ENCODE peak calls at places on chromosomes 6 and 20, in nine cellular contexts. L is mammary epithelial cell, F is left ventricle myocardium inferior, E is OCI-LY7, Z is GM10248, Y is sigmoid colon, I is uterus, M is pancreas, K is choroid plexus epithelial cell. T is an unnamed sample.

GRCh38 chr20:20003088-20003954 is 13.8 kb upstream of the NAA20 start:
- DNase-seq in L (peak; percentile 56), F (no peak), E (no peak), Z (peak; percentile 29), Y (peak; percentile 82), I (peak; percentile 66), M (no peak), K (peak; percentile 80), T (no peak)

GRCh38 chr20:49586967-49587587 is 19.1 kb upstream of the PTGIS start:
- DNase-seq in L (no peak), F (no peak), E (no peak), Z (no peak), Y (no peak), I (peak; percentile 81), M (no peak), K (peak; percentile 37), T (no peak)

GRCh38 chr20:38447251-38447661 is 12.1 kb upstream of the SNHG17 start:
- DNase-seq in L (no peak), F (no peak), E (no peak), Z (no peak), Y (no peak), I (no peak), M (no peak), K (no peak), T (no peak)

GRCh38 chr6:15313367-15313766 is 67.5 kb downstream of the JARID2 start:
- DNase-seq in L (no peak), F (peak; percentile 48), E (peak; percentile 55), Z (no peak), Y (no peak), I (no peak), M (peak; percentile 37), K (no peak), T (no peak)

GRCh38 chr20:23114018-23114417 is 27.9 kb upstream of the CD93 start:
- DNase-seq in L (no peak), F (peak; percentile 69), E (no peak), Z (no peak), Y (no peak), I (no peak), M (no peak), K (peak; percentile 33), T (no peak)

GRCh38 chr20:37901280-37901666 is 1.7 kb upstream of the VSTM2L start:
- DNase-seq in L (no peak), F (no peak), E (no peak), Z (no peak), Y (no peak), I (no peak), M (no peak), K (peak; percentile 39), T (no peak)

GRCh38 chr6:109526905-109527628 is 44.0 kb upstream of the ZBTB24 start:
- DNase-seq in L (peak; percentile 44), F (no peak), E (peak; percentile 76), Z (peak; percentile 40), Y (no peak), I (no peak), M (peak; percentile 24), K (peak; percentile 87), T (peak; percentile 65)

GRCh38 chr20:10770753-10771152 is 97.0 kb upstream of the JAG1 start:
- DNase-seq in L (no peak), F (no peak), E (no peak), Z (no peak), Y (no peak), I (no peak), M (no peak), K (no peak), T (no peak)

GRCh38 chr20:49865559-49865958 is 49.8 kb downstream of the SPATA2 start:
- DNase-seq in L (no peak), F (no peak), E (no peak), Z (no peak), Y (no peak), I (no peak), M (no peak), K (no peak), T (no peak)

GRCh38 chr6:67045076-67045475 is 1338.0 kb upstream of the EYS start:
- DNase-seq in L (no peak), F (no peak), E (no peak), Z (no peak), Y (no peak), I (no peak), M (no peak), K (no peak), T (no peak)

DNA sequence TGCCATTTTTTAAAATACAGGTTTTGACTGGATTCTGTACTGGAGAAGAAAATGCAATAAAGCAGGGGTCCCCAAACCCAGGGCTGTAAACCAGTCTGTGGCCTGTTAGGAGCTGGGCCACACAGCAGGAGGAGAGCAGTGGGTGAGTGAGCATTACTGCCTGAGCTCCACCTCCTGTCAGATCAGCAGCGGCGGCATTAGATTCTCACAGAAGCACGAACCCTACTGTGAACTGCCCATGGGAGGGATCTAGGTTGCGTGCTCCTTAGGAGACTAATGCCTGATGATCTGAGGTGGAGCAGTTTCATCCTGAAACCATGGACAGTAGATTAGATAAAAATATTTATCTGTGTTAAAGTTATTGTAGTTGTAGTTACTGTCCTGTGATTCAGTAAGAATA is 21.1 kb upstream of the FBXO9 start:
- DNase-seq in L (no peak), F (no peak), E (no peak), Z (no peak), Y (no peak), I (no peak), M (no peak), K (peak; percentile 76), T (no peak)
- TF ChIP-seq CTCF in L (no peak), F (no peak), E (no peak), Z (no peak), Y (no peak), I (no peak), M (no peak), K (peak; percentile 30), T (no peak)

GRCh38 chr6:99148761-99149160 is 200.7 kb downstream of the FAXC start:
- DNase-seq in L (no peak), F (no peak), E (no peak), Z (no peak), Y (no peak), I (no peak), M (no peak), K (no peak), T (no peak)

GRCh38 chr6:99146716-99147115 is 199.0 kb upstream of the FBXL4 start:
- DNase-seq in L (no peak), F (no peak), E (no peak), Z (no peak), Y (no peak), I (no peak), M (no peak), K (no peak), T (no peak)

GRCh38 chr6:99152345-99152643 is 197.2 kb downstream of the FAXC start:
- DNase-seq in L (no peak), F (no peak), E (no peak), Z (no peak), Y (no peak), I (no peak), M (no peak), K (no peak), T (no peak)

GRCh38 chr6:99148111-99148510 is 200.4 kb upstream of the FBXL4 start:
- DNase-seq in L (no peak), F (no peak), E (no peak), Z (no peak), Y (no peak), I (no peak), M (no peak), K (no peak), T (no peak)

GRCh38 chr6:99151634-99152344 is 197.7 kb downstream of the FAXC start:
- DNase-seq in L (peak; percentile 38), F (peak; percentile 20), E (peak; percentile 45), Z (peak; percentile 50), Y (no peak), I (no peak), M (no peak), K (peak; percentile 39), T (peak; percentile 65)
- TF ChIP-seq CTCF in L (peak; percentile 81), F (peak; percentile 59), E (peak; percentile 84), Z (peak; percentile 89), Y (peak; percentile 19), I (no peak), M (peak; percentile 22), K (peak; percentile 69), T (peak; percentile 80)

DNA sequence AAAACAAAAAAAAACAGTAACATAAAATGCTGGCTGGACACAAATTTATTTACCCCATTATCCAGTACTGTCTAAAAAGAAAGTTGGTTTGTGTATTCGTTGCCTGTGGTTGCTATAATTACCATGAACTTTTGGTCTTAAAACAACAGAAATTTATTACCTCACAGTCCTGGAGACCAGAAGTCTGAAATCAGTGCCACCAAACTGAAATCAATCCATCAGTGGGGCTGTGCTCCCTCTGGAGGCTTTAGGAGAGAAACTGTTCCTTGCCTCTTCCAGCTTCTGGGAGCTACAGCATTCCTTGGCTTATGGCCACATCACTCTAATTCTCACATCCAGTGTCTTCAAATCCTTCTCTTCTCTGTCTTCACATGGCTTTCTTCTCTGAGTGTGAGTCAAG is 79.4 kb downstream of the SNX5 start:
- DNase-seq in L (no peak), F (no peak), E (no peak), Z (no peak), Y (no peak), I (no peak), M (no peak), K (no peak), T (no peak)
- TF ChIP-seq CTCF in L (no peak), F (no peak), E (peak; percentile 35), Z (no peak), Y (no peak), I (no peak), M (no peak), K (peak; percentile 29), T (no peak)

GRCh38 chr6:4133941-4134838 is 1.2 kb downstream of the ECI2 start:
- DNase-seq in L (peak; percentile 6), F (peak; percentile 26), E (peak; percentile 43), Z (peak; percentile 18), Y (no peak), I (no peak), M (peak; percentile 56), K (peak; percentile 38), T (no peak)
- TF ChIP-seq CTCF in L (no peak), F (no peak), E (no peak), Z (no peak), Y (no peak), I (no peak), M (no peak), K (no peak), T (no peak)

DNA sequence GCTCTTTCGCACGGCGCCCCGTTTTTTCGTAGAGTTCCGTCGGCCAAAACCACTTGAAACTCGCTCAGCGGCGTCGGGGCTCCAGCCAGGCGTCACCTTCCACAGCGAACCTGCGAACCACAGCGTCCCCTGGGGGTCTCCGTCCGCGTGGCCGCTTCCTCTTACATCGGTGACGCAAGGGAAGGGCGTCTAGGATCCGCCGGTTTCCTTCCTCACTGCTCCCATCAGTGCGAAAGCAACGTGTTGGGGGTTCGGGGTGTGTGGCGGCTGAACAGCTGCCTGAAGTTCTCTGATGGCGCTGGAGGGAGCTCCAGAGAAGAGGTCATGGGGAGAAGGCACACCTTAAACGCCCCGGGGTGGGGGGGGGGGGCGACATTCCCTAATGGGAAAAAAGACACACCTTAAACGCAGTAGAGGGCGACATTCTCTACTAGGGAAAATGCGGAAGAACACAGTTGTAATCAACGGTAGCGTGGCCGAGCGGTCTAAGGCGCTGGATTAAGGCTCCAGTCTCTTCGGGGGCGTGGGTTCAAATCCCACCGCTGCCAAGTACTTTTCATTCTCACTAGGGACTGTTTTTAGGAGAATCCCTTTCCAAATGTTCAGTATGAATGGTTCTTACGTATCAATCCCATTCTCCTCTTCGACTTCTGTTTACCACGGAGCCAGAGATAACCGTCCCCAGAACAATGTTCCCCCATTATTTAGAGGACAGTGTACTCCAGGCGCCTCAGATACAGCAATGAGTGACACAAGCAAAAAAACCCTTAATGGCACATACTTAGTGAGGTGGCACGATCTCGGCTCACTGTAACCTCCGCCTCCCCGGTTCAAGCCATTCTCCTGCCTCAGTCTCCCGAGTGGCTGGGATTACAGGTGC is 16.3 kb downstream of the ZNF311 start:
- DNase-seq in L (peak; percentile 48), F (peak; percentile 36), E (no peak), Z (peak; percentile 60), Y (peak; percentile 71), I (peak; percentile 31), M (peak; percentile 70), K (peak; percentile 72), T (peak; percentile 76)
- TF ChIP-seq CTCF in L (no peak), F (peak; percentile 38), E (no peak), Z (peak; percentile 60), Y (no peak), I (no peak), M (no peak), K (peak; percentile 65), T (peak; percentile 67)